ENCODE peak calls at places on chromosomes 4 and X, in four cellular contexts. T is mesothelial cell of epicardium, M is AG09319, X is fibroblast of mammary gland. K is an unnamed sample.

GRCh38 chr4:154329939-154330338 is 161.7 kb downstream of the DCHS2 start:
- DNase-seq in T (no peak), M (peak; percentile 25), X (peak; percentile 93), K (no peak)

GRCh38 chrX:104156630-104157529 is at the start of gene SLC25A53:
- DNase-seq in T (peak; percentile 60), M (peak; percentile 29), X (peak; percentile 75), K (no peak)

GRCh38 chr4:26719954-26720552 is 136.2 kb downstream of the TBC1D19 start:
- DNase-seq in T (no peak), M (no peak), X (peak; percentile 54), K (no peak)

GRCh38 chr4:47278631-47279030 is 184.9 kb downstream of the COMMD8 start:
- DNase-seq in T (no peak), M (no peak), X (no peak), K (no peak)

GRCh38 chrX:85994228-85994627 is 53.1 kb downstream of the CHM start:
- DNase-seq in T (no peak), M (no peak), X (peak; percentile 3), K (no peak)

GRCh38 chr4:122747883-122748282 is 15.4 kb downstream of the BBS12 start:
- DNase-seq in T (no peak), M (no peak), X (peak; percentile 86), K (no peak)

GRCh38 chr4:183722738-183723560 is 63.9 kb downstream of the TRAPPC11 start:
- DNase-seq in T (peak; percentile 69), M (no peak), X (peak; percentile 4), K (no peak)

GRCh38 chrX:143664302-143664701 is 28.4 kb upstream of the SLITRK4 start:
- DNase-seq in T (no peak), M (no peak), X (peak; percentile 24), K (no peak)

GRCh38 chrX:111360839-111361238 is 51.2 kb downstream of the DCX start:
- DNase-seq in T (no peak), M (no peak), X (no peak), K (no peak)

GRCh38 chrX:53321943-53322497 is 40.6 kb upstream of the IQSEC2 start:
- DNase-seq in T (no peak), M (no peak), X (no peak), K (no peak)

GRCh38 chr4:187499961-187500360 is 495.6 kb upstream of the ZFP42 start:
- DNase-seq in T (no peak), M (no peak), X (no peak), K (no peak)

GRCh38 chr4:184028571-184028996 is 123.5 kb downstream of the STOX2 start:
- DNase-seq in T (no peak), M (no peak), X (no peak), K (no peak)

GRCh38 chrX:152658302-152658701 is 20.6 kb downstream of the GABRQ start:
- DNase-seq in T (no peak), M (no peak), X (no peak), K (no peak)

GRCh38 chrX:39000802-39001201 is 199.5 kb downstream of the MID1IP1 start:
- DNase-seq in T (no peak), M (peak; percentile 11), X (peak; percentile 54), K (no peak)

GRCh38 chrX:129824620-129825019 is 19.1 kb downstream of the ZDHHC9 start:
- DNase-seq in T (no peak), M (no peak), X (no peak), K (no peak)

GRCh38 chr4:55925235-55925634 is 23.5 kb upstream of the CEP135 start:
- DNase-seq in T (no peak), M (no peak), X (peak; percentile 71), K (no peak)

GRCh38 chr4:155566241-155566823 is 100.3 kb upstream of the GUCY1A1 start:
- DNase-seq in T (no peak), M (peak; percentile 57), X (peak; percentile 94), K (no peak)

GRCh38 chrX:151004085-151004484 is 20.9 kb downstream of the HMGB3 start:
- DNase-seq in T (no peak), M (no peak), X (peak; percentile 10), K (no peak)

GRCh38 chr4:97670703-97671269 is 472.5 kb downstream of the STPG2 start:
- DNase-seq in T (no peak), M (no peak), X (no peak), K (no peak)

GRCh38 chr4:139452000-139452399 is 1.9 kb upstream of the RAB33B start:
- DNase-seq in T (no peak), M (no peak), X (no peak), K (no peak)

GRCh38 chr4:139453041-139453370 is 915 bp upstream of the RAB33B start:
- DNase-seq in T (no peak), M (no peak), X (no peak), K (no peak)

GRCh38 chr4:139454646-139455045 is 725 bp downstream of the RAB33B start:
- DNase-seq in T (no peak), M (no peak), X (peak; percentile 10), K (no peak)

GRCh38 chr4:139454111-139454600 is at the start of gene RAB33B:
- DNase-seq in T (no peak), M (peak; percentile 79), X (peak; percentile 6), K (no peak)

DNA sequence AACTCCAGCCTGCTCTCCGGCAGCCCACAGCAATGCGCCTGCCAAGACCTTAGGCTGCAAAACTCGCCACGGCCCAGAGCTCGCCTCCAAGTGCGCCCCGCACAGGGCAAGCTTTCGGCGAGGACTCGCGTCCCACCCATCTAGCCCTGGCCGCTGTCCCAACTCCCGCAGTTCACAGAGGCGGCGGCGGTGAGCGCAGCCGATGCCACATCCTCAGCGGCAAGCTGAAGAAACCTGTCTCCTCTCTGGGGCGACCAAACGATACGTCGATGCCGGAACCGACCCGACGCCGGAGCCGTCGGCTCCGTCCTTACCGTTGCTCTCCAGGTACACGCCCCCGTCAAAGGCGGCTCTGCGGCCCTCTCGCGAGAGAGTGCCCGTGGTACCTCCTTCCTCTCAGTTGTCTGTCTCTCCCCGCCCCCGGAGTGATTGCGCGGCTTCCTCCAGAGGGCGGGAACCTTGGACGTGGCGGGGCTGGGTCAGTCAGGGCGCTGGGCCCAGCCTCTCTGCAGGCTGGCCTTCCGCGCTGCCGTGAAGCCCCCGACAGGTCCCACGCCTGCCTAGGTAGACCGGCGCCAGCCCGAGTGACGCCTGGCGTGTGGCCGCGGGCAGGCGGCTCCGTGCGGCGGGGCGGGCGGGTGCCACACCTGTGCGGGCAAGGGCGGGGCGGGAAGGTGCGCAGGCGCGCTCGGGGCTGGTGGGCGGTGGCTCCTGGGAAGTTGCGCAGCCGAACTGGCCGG is 380 bp upstream of the RAB33B start:
- DNase-seq in T (peak; percentile 97), M (peak; percentile 93), X (peak; percentile 96), K (peak; percentile 82)
- TF ChIP-seq CTCF in T (no peak), M (no peak), X (no peak), K (no peak)

GRCh38 chrX:66203114-66203513 is 39.1 kb downstream of the HEPH start:
- DNase-seq in T (no peak), M (no peak), X (no peak), K (no peak)

GRCh38 chrX:66200050-66200664 is 36.1 kb downstream of the HEPH start:
- DNase-seq in T (no peak), M (no peak), X (peak; percentile 2), K (no peak)

GRCh38 chrX:66200855-66201795 is 37.1 kb downstream of the HEPH start:
- DNase-seq in T (no peak), M (no peak), X (peak; percentile 28), K (no peak)
- TF ChIP-seq CTCF in T (no peak), M (peak; percentile 39), X (peak; percentile 32), K (peak; percentile 10)

DNA sequence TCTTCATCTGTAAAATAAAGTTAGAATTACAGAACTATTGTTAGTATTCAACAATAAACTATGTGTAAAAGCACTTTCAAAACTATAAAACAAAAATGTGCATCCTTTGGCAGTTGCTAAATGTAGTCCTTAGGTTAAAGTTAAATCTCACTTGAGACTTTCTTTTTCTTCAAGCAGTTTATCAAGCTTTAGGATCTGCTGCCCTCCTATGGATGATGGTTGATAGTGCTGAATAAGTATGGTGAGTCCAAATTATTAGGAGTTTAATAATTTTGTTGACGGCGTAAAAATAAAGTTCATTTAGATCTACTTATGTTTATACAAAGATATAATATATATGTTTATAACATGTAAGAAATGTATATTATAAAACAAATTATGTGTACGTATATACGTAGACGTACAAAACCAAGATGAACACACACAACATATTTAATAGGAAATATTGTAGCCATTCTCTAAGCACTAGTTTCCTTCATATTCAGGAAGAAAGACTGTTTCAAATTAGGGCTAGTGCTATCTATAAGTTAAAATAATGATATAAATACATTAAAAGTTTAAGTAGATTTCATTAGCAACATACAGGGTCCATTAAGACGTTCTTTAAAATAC is 22.3 kb downstream of the UGT2A2 start:
- DNase-seq in T (no peak), M (no peak), X (peak; percentile 43), K (no peak)
- TF ChIP-seq CTCF in T (peak; percentile 68), M (no peak), X (peak; percentile 45), K (peak; percentile 57)

GRCh38 chr4:94890579-94890978 is 132.8 kb downstream of the BMPR1B start:
- DNase-seq in T (no peak), M (no peak), X (no peak), K (no peak)

GRCh38 chr4:94889961-94890360 is 132.2 kb downstream of the BMPR1B start:
- DNase-seq in T (no peak), M (peak; percentile 1), X (peak; percentile 28), K (no peak)

GRCh38 chr4:94895081-94895480 is 137.3 kb downstream of the BMPR1B start:
- DNase-seq in T (no peak), M (no peak), X (peak; percentile 7), K (no peak)

GRCh38 chr4:94889523-94889922 is 131.8 kb downstream of the BMPR1B start:
- DNase-seq in T (no peak), M (no peak), X (no peak), K (no peak)

DNA sequence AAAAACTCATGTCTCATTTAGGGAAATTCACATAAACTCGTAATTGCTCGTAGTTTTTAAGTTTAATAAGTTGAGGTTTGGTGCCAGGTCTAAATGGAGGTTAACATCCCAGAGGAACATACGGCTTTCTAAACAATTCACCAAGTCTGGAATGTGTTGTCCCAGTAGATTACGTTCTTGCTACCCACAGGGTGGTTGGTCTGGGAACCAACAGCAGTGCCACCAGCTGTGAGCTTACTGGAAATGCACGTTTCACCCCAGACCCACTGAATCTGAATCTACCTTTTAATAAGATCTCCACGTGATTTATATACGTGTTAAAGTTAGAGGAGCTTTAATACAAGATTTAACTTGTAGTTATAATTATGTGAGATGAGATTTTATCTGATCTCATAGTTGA is 134.3 kb downstream of the BMPR1B start:
- DNase-seq in T (no peak), M (no peak), X (no peak), K (no peak)
- TF ChIP-seq CTCF in T (no peak), M (no peak), X (no peak), K (peak; percentile 7)

K was measured in D721Med.